ENCODE peak calls at places on chromosomes 16 and 17, in five cellular contexts. J is adrenal gland, N is A549, U is stomach, Z is right lobe of liver. C is an unnamed sample.

GRCh38 chr16:10708969-10709368 is 14.2 kb upstream of the TEKT5 start:
- DNase-seq in J (no peak), N (no peak), U (no peak), Z (no peak), C (no peak)

GRCh38 chr16:69073181-69073669 is 32.2 kb upstream of the HAS3 start:
- DNase-seq in J (peak; percentile 36), N (peak; percentile 87), U (no peak), Z (no peak), C (no peak)

GRCh38 chr17:49365667-49366066 is 3.6 kb upstream of the ZNF652 start:
- DNase-seq in J (peak; percentile 64), N (peak; percentile 70), U (no peak), Z (no peak), C (no peak)

GRCh38 chr16:17303101-17303500 is 167.7 kb downstream of the XYLT1 start:
- DNase-seq in J (no peak), N (no peak), U (peak; percentile 53), Z (no peak), C (no peak)

GRCh38 chr17:61684172-61684571 is 93.2 kb upstream of the NACA2 start:
- DNase-seq in J (no peak), N (no peak), U (no peak), Z (no peak), C (no peak)

GRCh38 chr17:55774834-55775233 is 24.0 kb downstream of the PCTP start:
- DNase-seq in J (no peak), N (no peak), U (no peak), Z (no peak), C (no peak)

GRCh38 chr16:25224731-25225319 is 8.1 kb downstream of the AQP8 start:
- DNase-seq in J (no peak), N (no peak), U (no peak), Z (no peak), C (no peak)

GRCh38 chr16:70374213-70374612 is 27.5 kb downstream of the DDX19A start:
- DNase-seq in J (no peak), N (no peak), U (no peak), Z (no peak), C (no peak)

GRCh38 chr17:67696853-67697505 is 20.8 kb upstream of the NOL11 start:
- DNase-seq in J (no peak), N (no peak), U (no peak), Z (no peak), C (no peak)

GRCh38 chr17:43906951-43907424 is 348 bp downstream of the MPP2 start:
- DNase-seq in J (no peak), N (no peak), U (no peak), Z (no peak), C (no peak)

GRCh38 chr17:34885076-34885475 is 76.2 kb downstream of the CCT6B start:
- DNase-seq in J (no peak), N (no peak), U (no peak), Z (no peak), C (no peak)

GRCh38 chr17:8186787-8187516 is 3.0 kb downstream of the BORCS6 start:
- DNase-seq in J (peak; percentile 94), N (peak; percentile 98), U (peak; percentile 96), Z (peak; percentile 90), C (peak; percentile 95)

GRCh38 chr17:8188408-8188839 is 1.6 kb downstream of the BORCS6 start:
- DNase-seq in J (no peak), N (no peak), U (no peak), Z (no peak), C (no peak)

GRCh38 chr17:8189041-8189710 is 804 bp downstream of the BORCS6 start:
- DNase-seq in J (peak; percentile 40), N (no peak), U (peak; percentile 43), Z (peak; percentile 72), C (peak; percentile 53)

GRCh38 chr17:8186446-8186786 is 3.6 kb downstream of the BORCS6 start:
- DNase-seq in J (no peak), N (no peak), U (no peak), Z (no peak), C (no peak)

GRCh38 chr17:8187517-8188407 is 2.2 kb downstream of the BORCS6 start:
- DNase-seq in J (peak; percentile 94), N (peak; percentile 100), U (peak; percentile 95), Z (peak; percentile 86), C (peak; percentile 96)
- TF ChIP-seq POLR2A in J (peak; percentile 60), N (peak; percentile 27), U (no peak), Z (no peak), C (peak; percentile 62)

GRCh38 chr17:42361781-42362186 is 26.5 kb downstream of the STAT3 start:
- DNase-seq in J (peak; percentile 55), N (peak; percentile 39), U (no peak), Z (no peak), C (no peak)

GRCh38 chr17:42363231-42363630 is 25.0 kb downstream of the STAT3 start:
- DNase-seq in J (no peak), N (no peak), U (no peak), Z (no peak), C (no peak)

GRCh38 chr17:42362245-42362961 is 25.8 kb downstream of the STAT3 start:
- DNase-seq in J (no peak), N (no peak), U (no peak), Z (no peak), C (no peak)

GRCh38 chr17:42365136-42365535 is 23.1 kb downstream of the STAT3 start:
- DNase-seq in J (peak; percentile 83), N (peak; percentile 31), U (no peak), Z (no peak), C (no peak)

DNA sequence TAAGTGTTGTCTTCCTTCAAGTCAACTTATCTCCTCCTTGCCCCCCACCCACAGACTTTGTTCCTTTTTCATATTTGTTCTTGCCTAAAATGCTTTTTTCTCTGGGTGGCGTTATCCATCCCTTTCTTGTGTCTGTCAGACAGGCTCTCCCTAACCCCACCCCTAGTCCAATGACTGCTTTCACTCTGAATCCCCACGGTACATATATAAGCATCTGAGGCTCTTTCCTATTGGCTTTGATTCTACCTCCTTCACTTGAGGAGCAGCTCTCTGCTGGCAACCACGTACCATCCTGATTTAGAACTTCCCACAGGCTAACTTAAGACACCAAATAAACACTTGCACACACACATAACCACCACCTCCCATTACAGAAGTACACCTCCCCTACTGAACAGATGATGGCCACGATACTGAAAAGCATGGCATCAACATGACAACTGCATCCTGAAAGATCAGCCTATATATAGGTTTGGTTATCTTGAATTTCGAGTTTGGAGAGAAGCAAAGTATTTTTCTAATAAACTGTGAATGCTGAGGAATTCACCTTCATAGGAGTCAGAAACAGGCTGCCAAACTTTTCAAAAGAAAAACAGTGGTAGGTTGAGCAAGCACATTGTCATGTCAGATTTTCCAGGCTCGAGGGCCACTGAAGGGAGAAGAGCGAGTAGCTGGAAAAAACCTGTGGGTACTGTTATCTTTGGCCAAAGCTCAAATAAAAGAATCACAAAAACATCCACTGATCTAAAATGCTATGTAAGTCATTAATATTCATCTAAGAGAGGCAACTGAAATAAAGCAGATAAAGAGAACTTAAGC is 24.3 kb downstream of the STAT3 start:
- DNase-seq in J (no peak), N (no peak), U (no peak), Z (no peak), C (no peak)
- H3K4me1 ChIP-seq in J (peaks cover 82% of the 10 kb centered on the region), N (peaks cover 74% of the 10 kb centered on the region), U (peaks cover 50% of the 10 kb centered on the region), Z (peaks cover 3% of the 10 kb centered on the region), C (peaks cover 39% of the 10 kb centered on the region)

GRCh38 chr17:76501827-76502307 is 644 bp upstream of the RHBDF2 start:
- DNase-seq in J (no peak), N (no peak), U (peak; percentile 48), Z (no peak), C (peak; percentile 64)
- TF ChIP-seq POLR2A in J (no peak), N (no peak), U (no peak), Z (no peak), C (no peak)

DNA sequence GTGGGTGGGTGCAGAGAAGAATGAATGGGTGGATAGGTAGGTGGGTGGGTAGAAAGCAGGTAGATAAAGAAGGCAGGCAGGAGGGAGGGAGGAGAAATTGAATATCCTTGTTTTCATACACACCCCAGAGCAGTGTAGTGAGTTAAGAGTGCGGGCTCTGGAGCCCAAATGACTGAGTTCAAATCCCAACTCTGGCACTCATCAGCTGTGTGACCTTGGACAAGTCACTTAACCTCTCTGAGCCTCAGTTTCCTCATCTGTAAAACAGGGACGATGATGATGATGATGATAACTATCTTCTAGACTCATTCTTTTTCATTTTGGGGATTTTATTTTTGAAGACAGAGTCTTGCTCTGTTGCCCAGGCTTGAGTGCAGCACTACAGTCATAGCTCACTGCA is 2.0 kb upstream of the IL21R start:
- DNase-seq in J (no peak), N (no peak), U (no peak), Z (no peak), C (no peak)
- H3K4me1 ChIP-seq in J (peaks cover 10% of the 10 kb centered on the region), N (no peaks in the 10 kb centered on the region), U (peaks cover 4% of the 10 kb centered on the region), Z (no peaks in the 10 kb centered on the region), C (no peaks in the 10 kb centered on the region)

DNA sequence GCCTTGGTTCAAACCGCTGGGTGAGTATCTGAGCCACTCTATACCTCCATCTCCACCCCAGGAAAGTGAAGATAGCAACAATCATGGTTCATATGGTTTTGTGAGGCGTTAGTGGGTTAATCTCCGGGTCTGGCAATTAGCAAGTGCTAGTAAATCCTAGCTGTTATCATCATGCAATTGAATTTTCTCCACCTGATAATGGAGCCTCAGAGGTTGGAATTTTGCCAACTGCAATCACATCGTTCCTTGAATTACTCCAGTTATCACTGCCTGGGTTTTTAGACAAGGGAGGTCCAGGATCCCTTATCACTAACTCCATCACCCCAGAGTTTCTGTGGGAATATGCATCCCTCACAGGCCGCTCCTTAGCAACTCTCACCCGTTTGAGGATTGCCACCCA is 311.5 kb downstream of the RBFOX1 start:
- DNase-seq in J (no peak), N (no peak), U (no peak), Z (no peak), C (no peak)
- TF ChIP-seq POLR2A in J (no peak), N (no peak), U (no peak), Z (no peak), C (no peak)

DNA sequence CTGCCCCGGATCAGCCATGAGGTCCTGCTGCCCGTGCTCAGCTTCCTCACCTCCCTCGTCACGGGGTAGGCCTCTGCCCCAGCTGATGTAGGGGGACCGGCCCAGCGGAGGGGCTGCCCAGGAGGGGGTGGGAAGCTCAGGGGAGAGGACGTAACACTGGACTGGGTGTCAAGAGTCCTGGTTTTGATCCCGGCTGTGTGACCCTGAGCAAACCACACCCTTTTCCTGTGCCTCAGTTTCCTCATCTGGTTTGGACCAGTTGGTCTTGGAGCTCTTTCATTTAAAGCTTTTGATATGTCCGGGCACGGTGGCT is 6.6 kb downstream of the WDR81 start:
- DNase-seq in J (no peak), N (no peak), U (no peak), Z (no peak), C (no peak)
- H3K4me1 ChIP-seq in J (peaks cover 29% of the 10 kb centered on the region), N (peaks cover 14% of the 10 kb centered on the region), U (peaks cover 20% of the 10 kb centered on the region), Z (no peaks in the 10 kb centered on the region), C (peaks cover 22% of the 10 kb centered on the region)

GRCh38 chr16:1677942-1678499 is at the start of gene JPT2:
- DNase-seq in J (peak; percentile 99), N (peak; percentile 99), U (peak; percentile 99), Z (peak; percentile 98), C (peak; percentile 98)
- TF ChIP-seq POLR2A in J (no peak), N (peak; percentile 43), U (no peak), Z (peak; percentile 60), C (peak; percentile 69)